ENCODE peak calls at places on chromosomes 11 and 22, in six cellular contexts. One of them, this sample, is unnamed.

GRCh38 chr11:58061813-58062212 is 31.1 kb downstream of the OR6Q1 start:
- DNase-seq in PC-3: peak; percentile 76
- DNase-seq in fibroblast of lung: peak; percentile 54
- DNase-seq in uterus: no peak
- DNase-seq in vagina: no peak
- DNase-seq in right lobe of liver: no peak
- DNase-seq in this sample: no peak

GRCh38 chr11:122322369-122322768 is 206.4 kb upstream of the BLID start:
- DNase-seq in PC-3: no peak
- DNase-seq in fibroblast of lung: peak; percentile 86
- DNase-seq in uterus: peak; percentile 28
- DNase-seq in vagina: no peak
- DNase-seq in right lobe of liver: no peak
- DNase-seq in this sample: no peak

GRCh38 chr11:1060885-1061616 is 13.6 kb upstream of the MUC2 start:
- DNase-seq in PC-3: peak; percentile 98
- DNase-seq in fibroblast of lung: peak; percentile 24
- DNase-seq in uterus: peak; percentile 34
- DNase-seq in vagina: no peak
- DNase-seq in right lobe of liver: no peak
- DNase-seq in this sample: no peak

GRCh38 chr11:84905411-84905810 is 721.7 kb downstream of the DLG2 start:
- DNase-seq in PC-3: peak; percentile 67
- DNase-seq in fibroblast of lung: peak; percentile 4
- DNase-seq in uterus: no peak
- DNase-seq in vagina: no peak
- DNase-seq in right lobe of liver: no peak
- DNase-seq in this sample: no peak

GRCh38 chr22:37045958-37046357 is 5.6 kb upstream of the KCTD17 start:
- DNase-seq in PC-3: peak; percentile 18
- DNase-seq in fibroblast of lung: peak; percentile 28
- DNase-seq in uterus: no peak
- DNase-seq in vagina: no peak
- DNase-seq in right lobe of liver: no peak
- DNase-seq in this sample: no peak

GRCh38 chr11:104120493-104121200 is 43.3 kb downstream of the PDGFD start:
- DNase-seq in PC-3: no peak
- DNase-seq in fibroblast of lung: no peak
- DNase-seq in uterus: no peak
- DNase-seq in vagina: no peak
- DNase-seq in right lobe of liver: no peak
- DNase-seq in this sample: no peak

GRCh38 chr22:50201191-50202129 is 649 bp downstream of the SELENOO start:
- DNase-seq in PC-3: no peak
- DNase-seq in fibroblast of lung: no peak
- DNase-seq in uterus: no peak
- DNase-seq in vagina: no peak
- DNase-seq in right lobe of liver: no peak
- DNase-seq in this sample: no peak

GRCh38 chr11:130114281-130114680 is 44.6 kb downstream of the APLP2 start:
- DNase-seq in PC-3: no peak
- DNase-seq in fibroblast of lung: no peak
- DNase-seq in uterus: no peak
- DNase-seq in vagina: no peak
- DNase-seq in right lobe of liver: no peak
- DNase-seq in this sample: no peak

GRCh38 chr11:6433998-6434650 is 6.7 kb downstream of the HPX start:
- DNase-seq in PC-3: no peak
- DNase-seq in fibroblast of lung: no peak
- DNase-seq in uterus: no peak
- DNase-seq in vagina: no peak
- DNase-seq in right lobe of liver: no peak
- DNase-seq in this sample: no peak

GRCh38 chr11:32426192-32426591 is 9.1 kb downstream of the WT1 start:
- DNase-seq in PC-3: no peak
- DNase-seq in fibroblast of lung: no peak
- DNase-seq in uterus: no peak
- DNase-seq in vagina: no peak
- DNase-seq in right lobe of liver: no peak
- DNase-seq in this sample: no peak

GRCh38 chr11:726278-726915 is 20.4 kb downstream of the EPS8L2 start:
- DNase-seq in PC-3: no peak
- DNase-seq in fibroblast of lung: no peak
- DNase-seq in uterus: no peak
- DNase-seq in vagina: no peak
- DNase-seq in right lobe of liver: peak; percentile 63
- DNase-seq in this sample: no peak

GRCh38 chr22:50705219-50705691 is 32.6 kb downstream of the SHANK3 start:
- DNase-seq in PC-3: no peak
- DNase-seq in fibroblast of lung: peak; percentile 72
- DNase-seq in uterus: peak; percentile 39
- DNase-seq in vagina: no peak
- DNase-seq in right lobe of liver: peak; percentile 53
- DNase-seq in this sample: no peak

GRCh38 chr11:131684111-131685060 is 314.0 kb downstream of the NTM start:
- DNase-seq in PC-3: no peak
- DNase-seq in fibroblast of lung: no peak
- DNase-seq in uterus: no peak
- DNase-seq in vagina: peak; percentile 58
- DNase-seq in right lobe of liver: no peak
- DNase-seq in this sample: no peak

GRCh38 chr11:64854534-64855502 is 10.4 kb upstream of the CDC42BPG start:
- DNase-seq in PC-3: peak; percentile 100
- DNase-seq in fibroblast of lung: peak; percentile 93
- DNase-seq in uterus: peak; percentile 88
- DNase-seq in vagina: no peak
- DNase-seq in right lobe of liver: no peak
- DNase-seq in this sample: no peak

DNA sequence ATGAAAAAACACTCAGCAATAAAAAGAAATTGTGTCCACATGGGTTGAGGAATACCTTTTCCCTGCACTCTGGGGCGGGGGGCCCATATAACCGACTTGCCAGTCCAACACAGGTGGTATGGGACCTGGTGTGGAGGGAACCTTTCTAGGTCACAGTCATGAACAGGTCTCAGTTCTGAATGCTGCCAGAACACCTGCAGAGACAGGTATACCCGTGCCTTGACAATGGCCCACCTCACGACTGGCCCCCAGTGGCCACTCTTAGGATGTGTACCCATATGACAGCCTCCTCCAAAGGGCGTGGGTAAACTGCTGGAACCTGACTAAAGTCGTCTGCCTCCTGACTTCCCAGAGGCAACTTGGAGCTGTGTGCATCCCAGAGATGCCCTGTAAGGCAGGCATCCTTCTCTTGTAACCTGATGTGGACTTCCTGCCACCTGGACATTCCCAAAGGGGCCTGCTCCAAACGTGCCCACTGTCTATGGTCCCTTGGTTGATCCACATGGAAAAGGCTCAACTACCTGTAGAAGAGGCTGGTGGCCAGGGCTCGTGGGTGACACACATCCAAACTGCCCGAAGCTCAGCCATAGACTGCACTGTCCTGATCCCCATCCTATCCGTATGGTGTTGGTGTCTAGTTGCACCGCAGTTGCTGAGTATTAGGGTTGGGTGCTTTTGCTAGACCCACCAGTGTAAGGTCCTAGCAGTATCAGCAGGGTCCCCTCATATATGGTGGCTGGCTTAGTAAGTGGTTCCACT is 859.3 kb downstream of the BRD1 start:
- DNase-seq in PC-3: peak; percentile 1
- DNase-seq in fibroblast of lung: no peak
- DNase-seq in uterus: no peak
- DNase-seq in vagina: peak; percentile 82
- DNase-seq in right lobe of liver: peak; percentile 39
- DNase-seq in this sample: no peak
- TF ChIP-seq CTCF in PC-3: peak; percentile 31
- TF ChIP-seq CTCF in fibroblast of lung: no peak
- TF ChIP-seq CTCF in uterus: no peak
- TF ChIP-seq CTCF in vagina: no peak
- TF ChIP-seq CTCF in right lobe of liver: peak; percentile 18
- TF ChIP-seq CTCF in this sample: peak; percentile 25

DNA sequence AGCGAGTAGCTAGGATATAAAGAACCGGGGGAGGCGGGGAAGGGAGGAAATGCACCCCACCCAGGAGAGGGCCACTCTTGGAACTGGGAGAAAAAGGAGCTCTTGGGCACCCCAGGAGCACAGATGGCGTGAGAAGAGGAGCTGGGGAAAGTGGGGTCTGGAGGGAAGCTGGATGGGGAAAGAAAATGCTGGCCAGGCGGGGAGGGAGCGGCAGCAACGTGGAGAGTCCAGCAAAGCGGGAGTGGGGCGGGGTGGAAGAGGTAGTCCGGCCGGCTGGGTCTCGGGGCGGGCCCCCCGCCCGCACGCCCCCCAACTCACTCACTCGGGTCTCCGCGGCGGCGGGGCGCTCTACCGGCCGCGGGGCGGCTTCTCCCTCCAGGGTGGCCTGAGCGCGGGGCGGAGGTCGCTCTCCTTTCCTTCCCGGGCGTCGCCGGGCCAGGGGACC is 522 bp downstream of the TOB2 start:
- DNase-seq in PC-3: no peak
- DNase-seq in fibroblast of lung: no peak
- DNase-seq in uterus: peak; percentile 42
- DNase-seq in vagina: no peak
- DNase-seq in right lobe of liver: peak; percentile 62
- DNase-seq in this sample: no peak
- H3K4me1 ChIP-seq in PC-3: peaks cover 4% of the 10 kb centered on the region
- H3K4me1 ChIP-seq in fibroblast of lung: no peaks in the 10 kb centered on the region
- H3K4me1 ChIP-seq in uterus: no peaks in the 10 kb centered on the region
- H3K4me1 ChIP-seq in vagina: peaks cover 27% of the 10 kb centered on the region
- H3K4me1 ChIP-seq in right lobe of liver: no peaks in the 10 kb centered on the region
- H3K4me1 ChIP-seq in this sample: peaks cover 41% of the 10 kb centered on the region

GRCh38 chr11:66936326-66936725 is 21.9 kb downstream of the PC start:
- DNase-seq in PC-3: no peak
- DNase-seq in fibroblast of lung: peak; percentile 97
- DNase-seq in uterus: no peak
- DNase-seq in vagina: no peak
- DNase-seq in right lobe of liver: no peak
- DNase-seq in this sample: no peak

GRCh38 chr11:66934971-66935779 is 23.0 kb downstream of the PC start:
- DNase-seq in PC-3: no peak
- DNase-seq in fibroblast of lung: peak; percentile 90
- DNase-seq in uterus: no peak
- DNase-seq in vagina: no peak
- DNase-seq in right lobe of liver: no peak
- DNase-seq in this sample: no peak

GRCh38 chr11:66937334-66937733 is 20.8 kb downstream of the PC start:
- DNase-seq in PC-3: no peak
- DNase-seq in fibroblast of lung: no peak
- DNase-seq in uterus: no peak
- DNase-seq in vagina: no peak
- DNase-seq in right lobe of liver: no peak
- DNase-seq in this sample: no peak

GRCh38 chr11:66933508-66933907 is 24.7 kb downstream of the PC start:
- DNase-seq in PC-3: no peak
- DNase-seq in fibroblast of lung: peak; percentile 63
- DNase-seq in uterus: no peak
- DNase-seq in vagina: no peak
- DNase-seq in right lobe of liver: no peak
- DNase-seq in this sample: no peak

GRCh38 chr11:66938582-66939135 is 19.5 kb downstream of the PC start:
- DNase-seq in PC-3: no peak
- DNase-seq in fibroblast of lung: no peak
- DNase-seq in uterus: no peak
- DNase-seq in vagina: no peak
- DNase-seq in right lobe of liver: no peak
- DNase-seq in this sample: no peak
- TF ChIP-seq CTCF in PC-3: no peak
- TF ChIP-seq CTCF in fibroblast of lung: no peak
- TF ChIP-seq CTCF in uterus: no peak
- TF ChIP-seq CTCF in vagina: no peak
- TF ChIP-seq CTCF in right lobe of liver: no peak
- TF ChIP-seq CTCF in this sample: no peak

GRCh38 chr22:44019416-44019815 is 4.7 kb upstream of the PARVB start:
- DNase-seq in PC-3: no peak
- DNase-seq in fibroblast of lung: no peak
- DNase-seq in uterus: no peak
- DNase-seq in vagina: no peak
- DNase-seq in right lobe of liver: no peak
- DNase-seq in this sample: no peak

GRCh38 chr22:44020981-44021380 is 3.1 kb upstream of the PARVB start:
- DNase-seq in PC-3: no peak
- DNase-seq in fibroblast of lung: peak; percentile 26
- DNase-seq in uterus: no peak
- DNase-seq in vagina: no peak
- DNase-seq in right lobe of liver: no peak
- DNase-seq in this sample: no peak

GRCh38 chr22:44018594-44018993 is 5.5 kb upstream of the PARVB start:
- DNase-seq in PC-3: no peak
- DNase-seq in fibroblast of lung: no peak
- DNase-seq in uterus: no peak
- DNase-seq in vagina: no peak
- DNase-seq in right lobe of liver: no peak
- DNase-seq in this sample: no peak

GRCh38 chr22:44023404-44024287 is 456 bp upstream of the PARVB start:
- DNase-seq in PC-3: peak; percentile 37
- DNase-seq in fibroblast of lung: peak; percentile 32
- DNase-seq in uterus: peak; percentile 27
- DNase-seq in vagina: no peak
- DNase-seq in right lobe of liver: peak; percentile 64
- DNase-seq in this sample: no peak

DNA sequence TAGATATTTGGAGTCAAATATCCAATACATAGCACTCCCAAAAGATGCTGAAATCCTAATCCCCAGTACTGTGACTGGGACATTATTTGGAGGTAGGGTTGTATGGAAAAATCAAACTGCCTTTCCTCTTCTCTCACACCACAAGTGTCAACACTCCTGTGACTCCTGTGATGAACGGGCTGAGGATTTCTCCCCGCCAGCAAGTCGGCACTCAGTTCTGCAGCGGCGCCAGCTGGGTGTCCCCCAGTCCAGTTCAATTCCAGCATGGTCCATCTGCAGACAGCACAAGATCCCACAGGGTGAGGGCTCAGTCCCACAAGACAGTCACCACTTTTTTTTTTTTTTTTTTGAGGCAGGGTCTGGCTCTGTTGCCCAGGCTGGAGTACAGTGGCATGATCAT is 4.3 kb upstream of the PARVB start:
- DNase-seq in PC-3: no peak
- DNase-seq in fibroblast of lung: no peak
- DNase-seq in uterus: no peak
- DNase-seq in vagina: no peak
- DNase-seq in right lobe of liver: no peak
- DNase-seq in this sample: no peak
- H3K4me1 ChIP-seq in PC-3: peaks cover 16% of the 10 kb centered on the region
- H3K4me1 ChIP-seq in fibroblast of lung: peaks cover 8% of the 10 kb centered on the region
- H3K4me1 ChIP-seq in uterus: no peaks in the 10 kb centered on the region
- H3K4me1 ChIP-seq in vagina: peaks cover 23% of the 10 kb centered on the region
- H3K4me1 ChIP-seq in right lobe of liver: no peaks in the 10 kb centered on the region
- H3K4me1 ChIP-seq in this sample: peaks cover 9% of the 10 kb centered on the region

DNA sequence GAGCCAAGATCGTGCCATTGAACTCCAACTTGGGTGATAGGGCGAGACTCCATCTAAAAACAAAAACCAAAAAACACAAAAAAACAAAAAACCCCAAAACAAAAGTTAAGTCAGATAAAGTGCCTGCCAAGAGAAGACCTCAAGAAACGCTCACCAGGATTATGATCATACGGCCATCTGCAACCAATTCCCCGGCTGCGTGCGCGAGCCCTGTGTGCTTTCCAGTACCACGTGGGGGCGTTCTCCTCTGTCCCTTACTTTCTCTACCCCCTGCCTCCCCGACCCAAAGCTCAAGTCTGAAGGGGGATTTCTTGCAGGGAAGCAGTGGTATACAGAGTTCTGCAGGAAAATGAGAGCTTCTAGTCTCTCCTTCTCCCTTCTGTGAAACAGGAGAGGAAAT is 10.5 kb upstream of the RPS19BP1 start:
- DNase-seq in PC-3: peak; percentile 19
- DNase-seq in fibroblast of lung: no peak
- DNase-seq in uterus: no peak
- DNase-seq in vagina: no peak
- DNase-seq in right lobe of liver: no peak
- DNase-seq in this sample: no peak
- TF ChIP-seq CTCF in PC-3: peak; percentile 65
- TF ChIP-seq CTCF in fibroblast of lung: peak; percentile 47
- TF ChIP-seq CTCF in uterus: no peak
- TF ChIP-seq CTCF in vagina: no peak
- TF ChIP-seq CTCF in right lobe of liver: no peak
- TF ChIP-seq CTCF in this sample: peak; percentile 29